ENCODE peak calls at places on chromosomes 11 and 22, in four cellular contexts. A is stimulated activated CD4-positive, alpha-beta T cell treated with anti-CD3 and anti-CD28 coated beads, TNF-alpha, amount 100 ng/mL, for 48 hours; C is NCI-H2081; K is LoVo. Q is an unnamed sample.

GRCh38 chr11:19890308-19890707 is 177.7 kb downstream of the NAV2 start:
- DNase-seq in K (peak), A (no peak), C (no peak), Q (no peak)

GRCh38 chr11:3160252-3161031 is 4.7 kb downstream of the OSBPL5 start:
- DNase-seq in K (no peak), A (no peak), C (peak), Q (no peak)

GRCh38 chr22:28560005-28560742 is 119.5 kb downstream of the TTC28 start:
- DNase-seq in A (no peak), K (no peak), C (no peak), Q (no peak)

GRCh38 chr22:25060522-25061071 is 108.1 kb downstream of the KIAA1671 start:
- DNase-seq in K (no peak), C (no peak), A (no peak), Q (no peak)

GRCh38 chr22:33361581-33361980 is 303.4 kb upstream of the SYN3 start:
- DNase-seq in A (no peak), K (no peak), C (no peak), Q (no peak)

GRCh38 chr22:43993072-43993760 is 30.9 kb upstream of the PARVB start:
- DNase-seq in A (peak), C (peak), K (peak), Q (peak)

GRCh38 chr11:66981976-66982578 is 7.0 kb downstream of the C11orf86 start:
- DNase-seq in A (no peak), C (peak), K (peak), Q (no peak)

GRCh38 chr22:42743501-42743991 is 22.9 kb upstream of the A4GALT start:
- DNase-seq in K (no peak), C (no peak), A (no peak), Q (no peak)

GRCh38 chr11:62149986-62150886 is 26.4 kb downstream of the INCENP start:
- DNase-seq in A (no peak), C (no peak), K (no peak), Q (no peak)

GRCh38 chr11:91653091-91653754 is 571.4 kb upstream of the FAT3 start:
- DNase-seq in K (no peak), C (no peak), A (no peak), Q (no peak)

GRCh38 chr22:36461665-36462474 is 19.6 kb downstream of the TXN2 start:
- DNase-seq in C (no peak), A (no peak), K (peak), Q (no peak)

GRCh38 chr22:46763051-46763705 is 728 bp downstream of the TBC1D22A start:
- DNase-seq in C (no peak), K (peak), A (no peak), Q (no peak)

GRCh38 chr11:638616-639323 is 1.7 kb downstream of the DRD4 start:
- DNase-seq in C (no peak), A (no peak), K (no peak), Q (no peak)

GRCh38 chr11:114010931-114011330 is 36.0 kb downstream of the HTR3A start:
- DNase-seq in A (no peak), C (no peak), K (no peak), Q (no peak)

GRCh38 chr11:129608711-129609110 is 206.9 kb upstream of the TMEM45B start:
- DNase-seq in K (no peak), C (no peak), A (no peak), Q (no peak)

GRCh38 chr11:20355221-20356219 is 8.0 kb upstream of the HTATIP2 start:
- DNase-seq in K (peak), C (peak), A (no peak), Q (no peak)

GRCh38 chr11:1151366-1152315 is 6.1 kb upstream of the MUC5AC start:
- DNase-seq in A (no peak), K (no peak), C (no peak), Q (no peak)

GRCh38 chr11:76807206-76807875 is 24.2 kb downstream of the TSKU start:
- DNase-seq in A (peak), C (peak), K (peak), Q (peak)

GRCh38 chr11:22711880-22712279 is 45.5 kb downstream of the GAS2 start:
- DNase-seq in A (no peak), K (no peak), C (no peak), Q (no peak)

GRCh38 chr11:33774356-33775063 is at the start of gene FBXO3:
- DNase-seq in K (peak), C (peak), A (peak), Q (peak)

GRCh38 chr22:50304528-50305392 is 2.7 kb downstream of the PLXNB2 start:
- DNase-seq in A (no peak), K (peak), C (no peak), Q (no peak)

GRCh38 chr11:16049611-16050010 is 306.7 kb downstream of the SOX6 start:
- DNase-seq in K (no peak), A (no peak), C (no peak), Q (no peak)

GRCh38 chr11:73623651-73624050 is 22.7 kb upstream of the PLEKHB1 start:
- DNase-seq in C (no peak), K (no peak), A (no peak), Q (no peak)

GRCh38 chr22:43042101-43042780 is 27.3 kb upstream of the PACSIN2 start:
- DNase-seq in A (no peak), C (peak), K (no peak), Q (no peak)

GRCh38 chr11:3613998-3614741 is 27.6 kb downstream of the ART5 start:
- DNase-seq in A (no peak), K (no peak), C (no peak), Q (no peak)

GRCh38 chr11:87059596-87059995 is 21.9 kb downstream of the TMEM135 start:
- DNase-seq in C (no peak), A (no peak), K (no peak), Q (no peak)

GRCh38 chr11:2708757-2709281 is 9.0 kb upstream of the KCNQ1OT1 start:
- DNase-seq in C (no peak), A (no peak), K (no peak), Q (no peak)

GRCh38 chr11:27183672-27184457 is 143.2 kb downstream of the BBOX1 start:
- DNase-seq in A (peak), C (peak), K (peak), Q (peak)

GRCh38 chr11:8232849-8233606 is 30.6 kb downstream of the LMO1 start:
- DNase-seq in A (no peak), K (no peak), C (no peak), Q (no peak)

GRCh38 chr11:61158691-61159381 is 2.4 kb downstream of the VPS37C start:
- DNase-seq in K (peak), A (no peak), C (no peak), Q (no peak)

GRCh38 chr22:34055525-34056200 is 135.4 kb upstream of the LARGE1 start:
- DNase-seq in C (no peak), A (no peak), K (peak), Q (no peak)

Q was measured in stimulated activated CD8-positive, alpha-beta memory T cell treated with anti-CD3 and anti-CD28 coated beads, Interleukin-2, amount 100 ng/mL, for 48 hours.